ENCODE peak calls at places on chromosomes 12 and 14, in six cellular contexts. P, X, W, Q, R and L are unnamed samples.

GRCh38 chr14:92436115-92436776 is 77.3 kb upstream of the RIN3 start:
- DNase-seq in P (no peak), Q (no peak), W (no peak), X (no peak), R (no peak), L (no peak)

GRCh38 chr14:76918751-76919421 is 92.7 kb downstream of the LRRC74A start:
- DNase-seq in Q (no peak), W (peak), R (peak), X (peak), P (no peak), L (peak)

GRCh38 chr12:49542592-49543160 is 3.8 kb downstream of the KCNH3 start:
- DNase-seq in R (no peak), Q (no peak), P (no peak), W (no peak), X (no peak), L (peak)

GRCh38 chr12:53005215-53005985 is 856 bp upstream of the EIF4B start:
- DNase-seq in R (no peak), P (no peak), W (no peak), Q (no peak), X (no peak), L (peak)

GRCh38 chr12:112112423-112113132 is 4.0 kb upstream of the NAA25 start:
- DNase-seq in R (no peak), W (no peak), P (no peak), X (no peak), Q (no peak), L (no peak)

GRCh38 chr12:45849289-45849688 is 119.8 kb downstream of the ARID2 start:
- DNase-seq in W (no peak), R (no peak), X (no peak), P (no peak), Q (no peak), L (no peak)

GRCh38 chr12:80413462-80413861 is 30.6 kb upstream of the PTPRQ start:
- DNase-seq in Q (no peak), X (no peak), W (no peak), P (no peak), R (no peak), L (no peak)

GRCh38 chr12:6059221-6059620 is 65.2 kb downstream of the VWF start:
- DNase-seq in P (no peak), W (no peak), Q (no peak), R (no peak), X (no peak), L (no peak)

GRCh38 chr12:62763827-62764226 is 171.1 kb downstream of the PPM1H start:
- DNase-seq in P (no peak), W (no peak), Q (no peak), R (no peak), X (no peak), L (no peak)

GRCh38 chr14:64292197-64292596 is 2.0 kb downstream of the ESR2 start:
- DNase-seq in R (no peak), W (no peak), P (no peak), Q (no peak), X (no peak), L (no peak)

GRCh38 chr14:75884198-75884611 is 97.6 kb downstream of the TGFB3 start:
- DNase-seq in X (peak), Q (no peak), P (no peak), W (no peak), R (no peak), L (no peak)

GRCh38 chr12:21438643-21439042 is 1.2 kb downstream of the PYROXD1 start:
- DNase-seq in R (no peak), Q (no peak), W (no peak), P (no peak), X (no peak), L (no peak)

GRCh38 chr12:106106129-106106566 is 32.6 kb downstream of the NUAK1 start:
- DNase-seq in W (no peak), Q (no peak), X (no peak), R (peak), P (no peak), L (no peak)

GRCh38 chr12:481422-481821 is 21.7 kb downstream of the B4GALNT3 start:
- DNase-seq in R (no peak), P (no peak), X (no peak), W (no peak), Q (no peak), L (no peak)

GRCh38 chr12:103093499-103094106 is 136.1 kb downstream of the ASCL1 start:
- DNase-seq in R (no peak), P (no peak), X (no peak), W (no peak), Q (no peak), L (no peak)

GRCh38 chr12:121534495-121535148 is 46.2 kb downstream of the KDM2B start:
- DNase-seq in W (no peak), X (no peak), Q (no peak), P (peak), R (no peak), L (no peak)

GRCh38 chr12:24748326-24748725 is 200.6 kb downstream of the BCAT1 start:
- DNase-seq in Q (no peak), X (no peak), W (no peak), P (no peak), R (no peak), L (no peak)

GRCh38 chr12:22691319-22691718 is 66.3 kb downstream of the ETNK1 start:
- DNase-seq in W (no peak), P (no peak), R (no peak), Q (no peak), X (no peak), L (no peak)

GRCh38 chr14:77071938-77072388 is 26.1 kb upstream of the CIPC start:
- DNase-seq in X (no peak), Q (no peak), R (no peak), P (no peak), W (no peak), L (no peak)

GRCh38 chr12:120735181-120735580 is 9.6 kb downstream of the ACADS start:
- DNase-seq in R (no peak), X (no peak), Q (no peak), W (no peak), P (no peak), L (peak)

GRCh38 chr12:4032906-4033628 is 159.9 kb upstream of the PARP11 start:
- DNase-seq in Q (no peak), W (no peak), R (no peak), X (no peak), P (no peak), L (no peak)

GRCh38 chr14:102622262-102622885 is 29.9 kb downstream of the RCOR1 start:
- DNase-seq in X (no peak), R (no peak), P (no peak), W (no peak), Q (no peak), L (no peak)

GRCh38 chr14:67975429-67975828 is 155.8 kb downstream of the RAD51B start:
- DNase-seq in P (no peak), W (no peak), R (no peak), X (no peak), Q (no peak), L (no peak)

GRCh38 chr12:88743946-88744685 is 163.8 kb upstream of the KITLG start:
- DNase-seq in R (no peak), W (no peak), X (no peak), Q (no peak), P (no peak), L (no peak)

GRCh38 chr14:43735926-43736325 is 771.2 kb downstream of the FSCB start:
- DNase-seq in X (no peak), P (no peak), R (no peak), W (no peak), Q (no peak), L (no peak)

GRCh38 chr14:104579507-104579906 is at the start of gene C14orf180:
- DNase-seq in R (no peak), Q (no peak), X (no peak), W (no peak), P (no peak), L (no peak)

GRCh38 chr12:1932264-1932777 is 13.9 kb upstream of the CACNA2D4 start:
- DNase-seq in W (no peak), R (no peak), X (no peak), P (no peak), Q (no peak), L (peak)

GRCh38 chr14:55099741-55100140 is 29.3 kb upstream of the LGALS3 start:
- DNase-seq in P (no peak), W (no peak), Q (no peak), X (no peak), R (no peak), L (no peak)

GRCh38 chr12:92261071-92261470 is 115.4 kb upstream of the BTG1 start:
- DNase-seq in P (no peak), Q (no peak), W (no peak), X (no peak), R (no peak), L (no peak)

GRCh38 chr14:93977790-93978581 is 1.6 kb upstream of the ASB2 start:
- DNase-seq in Q (no peak), X (no peak), P (peak), R (no peak), W (no peak), L (no peak)

GRCh38 chr12:4421590-4422031 is 24.0 kb downstream of the FGF6 start:
- DNase-seq in X (peak), Q (no peak), W (peak), R (peak), P (peak), L (no peak)

GRCh38 chr12:88310069-88310468 is 168.0 kb downstream of the TMTC3 start:
- DNase-seq in P (no peak), Q (no peak), W (no peak), R (no peak), X (no peak), L (no peak)

GRCh38 chr12:9098115-9098452 is 17.6 kb downstream of the A2M start:
- DNase-seq in Q (no peak), W (no peak), X (no peak), R (no peak), P (no peak), L (no peak)

GRCh38 chr14:93239869-93240677 is 33.0 kb downstream of the UBR7 start:
- DNase-seq in W (no peak), R (no peak), Q (no peak), P (no peak), X (no peak), L (no peak)

GRCh38 chr14:59086241-59086899 is 102.1 kb upstream of the DAAM1 start:
- DNase-seq in P (no peak), Q (no peak), R (no peak), X (no peak), W (no peak), L (no peak)

GRCh38 chr12:644293-644639 is 19.0 kb downstream of the NINJ2 start:
- DNase-seq in P (no peak), W (no peak), X (no peak), R (no peak), Q (no peak), L (no peak)

GRCh38 chr14:21406213-21406612 is 22.4 kb upstream of the SUPT16H start:
- DNase-seq in X (no peak), P (no peak), R (no peak), Q (no peak), W (no peak), L (no peak)

GRCh38 chr12:14185441-14186192 is 179.9 kb upstream of the ATF7IP start:
- DNase-seq in P (peak), W (peak), Q (peak), X (peak), R (no peak), L (no peak)